ENCODE peak calls at places on chromosome 1, in seven cellular contexts. One of them, this sample, is unnamed.

GRCh38 chr1:27487927-27488522 is 1.9 kb downstream of the WASF2 start:
- DNase-seq in heart right ventricle: no peak
- DNase-seq in colonic mucosa: no peak
- DNase-seq in NCI-H146: no peak
- DNase-seq in choroid plexus epithelial cell: peak
- DNase-seq in GM06990: no peak
- DNase-seq in anterior cingulate cortex: no peak
- DNase-seq in this sample: no peak

GRCh38 chr1:231724876-231725647 is 98.5 kb downstream of the DISC1 start:
- DNase-seq in heart right ventricle: no peak
- DNase-seq in colonic mucosa: peak
- DNase-seq in NCI-H146: peak
- DNase-seq in choroid plexus epithelial cell: peak
- DNase-seq in GM06990: no peak
- DNase-seq in anterior cingulate cortex: peak
- DNase-seq in this sample: no peak

GRCh38 chr1:16139473-16139962 is 16.4 kb downstream of the EPHA2 start:
- DNase-seq in heart right ventricle: no peak
- DNase-seq in colonic mucosa: no peak
- DNase-seq in NCI-H146: no peak
- DNase-seq in choroid plexus epithelial cell: peak
- DNase-seq in GM06990: no peak
- DNase-seq in anterior cingulate cortex: no peak
- DNase-seq in this sample: no peak

GRCh38 chr1:17031436-17031835 is 19.7 kb upstream of the ATP13A2 start:
- DNase-seq in heart right ventricle: no peak
- DNase-seq in colonic mucosa: no peak
- DNase-seq in NCI-H146: no peak
- DNase-seq in choroid plexus epithelial cell: no peak
- DNase-seq in GM06990: no peak
- DNase-seq in anterior cingulate cortex: no peak
- DNase-seq in this sample: no peak

GRCh38 chr1:232428781-232429530 is 201.0 kb downstream of the SIPA1L2 start:
- DNase-seq in heart right ventricle: no peak
- DNase-seq in colonic mucosa: no peak
- DNase-seq in NCI-H146: peak
- DNase-seq in choroid plexus epithelial cell: peak
- DNase-seq in GM06990: no peak
- DNase-seq in anterior cingulate cortex: no peak
- DNase-seq in this sample: no peak

GRCh38 chr1:229694053-229694693 is 68.1 kb downstream of the URB2 start:
- DNase-seq in heart right ventricle: peak
- DNase-seq in colonic mucosa: peak
- DNase-seq in NCI-H146: peak
- DNase-seq in choroid plexus epithelial cell: peak
- DNase-seq in GM06990: no peak
- DNase-seq in anterior cingulate cortex: peak
- DNase-seq in this sample: peak

GRCh38 chr1:201495447-201496295 is 11.3 kb downstream of the CSRP1 start:
- DNase-seq in heart right ventricle: peak
- DNase-seq in colonic mucosa: peak
- DNase-seq in NCI-H146: peak
- DNase-seq in choroid plexus epithelial cell: peak
- DNase-seq in GM06990: no peak
- DNase-seq in anterior cingulate cortex: peak
- DNase-seq in this sample: peak

GRCh38 chr1:65207317-65207716 is 59.3 kb downstream of the AK4 start:
- DNase-seq in heart right ventricle: no peak
- DNase-seq in colonic mucosa: no peak
- DNase-seq in NCI-H146: no peak
- DNase-seq in choroid plexus epithelial cell: peak
- DNase-seq in GM06990: no peak
- DNase-seq in anterior cingulate cortex: no peak
- DNase-seq in this sample: no peak

GRCh38 chr1:246008256-246008901 is 498.7 kb downstream of the SMYD3 start:
- DNase-seq in heart right ventricle: no peak
- DNase-seq in colonic mucosa: no peak
- DNase-seq in NCI-H146: peak
- DNase-seq in choroid plexus epithelial cell: no peak
- DNase-seq in GM06990: no peak
- DNase-seq in anterior cingulate cortex: peak
- DNase-seq in this sample: no peak

GRCh38 chr1:198929961-198930599 is 291.2 kb downstream of the PTPRC start:
- DNase-seq in heart right ventricle: no peak
- DNase-seq in colonic mucosa: no peak
- DNase-seq in NCI-H146: no peak
- DNase-seq in choroid plexus epithelial cell: peak
- DNase-seq in GM06990: no peak
- DNase-seq in anterior cingulate cortex: no peak
- DNase-seq in this sample: no peak

GRCh38 chr1:51789342-51789741 is 89.2 kb downstream of the NRDC start:
- DNase-seq in heart right ventricle: no peak
- DNase-seq in colonic mucosa: no peak
- DNase-seq in NCI-H146: no peak
- DNase-seq in choroid plexus epithelial cell: no peak
- DNase-seq in GM06990: no peak
- DNase-seq in anterior cingulate cortex: no peak
- DNase-seq in this sample: no peak

GRCh38 chr1:41856361-41857285 is 62.1 kb downstream of the HIVEP3 start:
- DNase-seq in heart right ventricle: no peak
- DNase-seq in colonic mucosa: no peak
- DNase-seq in NCI-H146: no peak
- DNase-seq in choroid plexus epithelial cell: peak
- DNase-seq in GM06990: no peak
- DNase-seq in anterior cingulate cortex: no peak
- DNase-seq in this sample: no peak

GRCh38 chr1:2438038-2438437 is 25.7 kb upstream of the PEX10 start:
- DNase-seq in heart right ventricle: no peak
- DNase-seq in colonic mucosa: peak
- DNase-seq in NCI-H146: no peak
- DNase-seq in choroid plexus epithelial cell: no peak
- DNase-seq in GM06990: no peak
- DNase-seq in anterior cingulate cortex: no peak
- DNase-seq in this sample: no peak

GRCh38 chr1:168390261-168390660 is 109.6 kb downstream of the TBX19 start:
- DNase-seq in heart right ventricle: no peak
- DNase-seq in colonic mucosa: no peak
- DNase-seq in NCI-H146: no peak
- DNase-seq in choroid plexus epithelial cell: no peak
- DNase-seq in GM06990: no peak
- DNase-seq in anterior cingulate cortex: no peak
- DNase-seq in this sample: no peak

GRCh38 chr1:84763912-84764675 is 73.8 kb upstream of the SSX2IP start:
- DNase-seq in heart right ventricle: no peak
- DNase-seq in colonic mucosa: no peak
- DNase-seq in NCI-H146: no peak
- DNase-seq in choroid plexus epithelial cell: no peak
- DNase-seq in GM06990: no peak
- DNase-seq in anterior cingulate cortex: no peak
- DNase-seq in this sample: no peak

GRCh38 chr1:36136535-36136934 is 11.5 kb upstream of the COL8A2 start:
- DNase-seq in heart right ventricle: no peak
- DNase-seq in colonic mucosa: no peak
- DNase-seq in NCI-H146: no peak
- DNase-seq in choroid plexus epithelial cell: peak
- DNase-seq in GM06990: no peak
- DNase-seq in anterior cingulate cortex: no peak
- DNase-seq in this sample: no peak

GRCh38 chr1:113094506-113094905 is 21.5 kb downstream of the LRIG2 start:
- DNase-seq in heart right ventricle: no peak
- DNase-seq in colonic mucosa: no peak
- DNase-seq in NCI-H146: no peak
- DNase-seq in choroid plexus epithelial cell: no peak
- DNase-seq in GM06990: no peak
- DNase-seq in anterior cingulate cortex: no peak
- DNase-seq in this sample: no peak

GRCh38 chr1:210232524-210233215 is at the start of gene SERTAD4:
- DNase-seq in heart right ventricle: peak
- DNase-seq in colonic mucosa: peak
- DNase-seq in NCI-H146: peak
- DNase-seq in choroid plexus epithelial cell: peak
- DNase-seq in GM06990: no peak
- DNase-seq in anterior cingulate cortex: peak
- DNase-seq in this sample: peak

GRCh38 chr1:155207578-155208405 is at the start of gene THBS3:
- DNase-seq in heart right ventricle: peak
- DNase-seq in colonic mucosa: peak
- DNase-seq in NCI-H146: peak
- DNase-seq in choroid plexus epithelial cell: peak
- DNase-seq in GM06990: no peak
- DNase-seq in anterior cingulate cortex: peak
- DNase-seq in this sample: peak

GRCh38 chr1:167670563-167670962 is 40.5 kb downstream of the RCSD1 start:
- DNase-seq in heart right ventricle: no peak
- DNase-seq in colonic mucosa: no peak
- DNase-seq in NCI-H146: no peak
- DNase-seq in choroid plexus epithelial cell: no peak
- DNase-seq in GM06990: no peak
- DNase-seq in anterior cingulate cortex: no peak
- DNase-seq in this sample: no peak

GRCh38 chr1:53060580-53060979 is 1.4 kb upstream of the PODN start:
- DNase-seq in heart right ventricle: no peak
- DNase-seq in colonic mucosa: no peak
- DNase-seq in NCI-H146: no peak
- DNase-seq in choroid plexus epithelial cell: peak
- DNase-seq in GM06990: no peak
- DNase-seq in anterior cingulate cortex: no peak
- DNase-seq in this sample: no peak

GRCh38 chr1:210582186-210582981 is 253.7 kb downstream of the HHAT start:
- DNase-seq in heart right ventricle: no peak
- DNase-seq in colonic mucosa: no peak
- DNase-seq in NCI-H146: no peak
- DNase-seq in choroid plexus epithelial cell: no peak
- DNase-seq in GM06990: no peak
- DNase-seq in anterior cingulate cortex: no peak
- DNase-seq in this sample: no peak

GRCh38 chr1:47992720-47993119 is 4.5 kb downstream of the TRABD2B start:
- DNase-seq in heart right ventricle: peak
- DNase-seq in colonic mucosa: no peak
- DNase-seq in NCI-H146: no peak
- DNase-seq in choroid plexus epithelial cell: peak
- DNase-seq in GM06990: no peak
- DNase-seq in anterior cingulate cortex: no peak
- DNase-seq in this sample: no peak

GRCh38 chr1:109783436-109783835 is 19.7 kb upstream of the EPS8L3 start:
- DNase-seq in heart right ventricle: peak
- DNase-seq in colonic mucosa: no peak
- DNase-seq in NCI-H146: no peak
- DNase-seq in choroid plexus epithelial cell: peak
- DNase-seq in GM06990: no peak
- DNase-seq in anterior cingulate cortex: no peak
- DNase-seq in this sample: no peak

GRCh38 chr1:67281246-67281645 is 26.4 kb upstream of the IL12RB2 start:
- DNase-seq in heart right ventricle: no peak
- DNase-seq in colonic mucosa: no peak
- DNase-seq in NCI-H146: no peak
- DNase-seq in choroid plexus epithelial cell: no peak
- DNase-seq in GM06990: no peak
- DNase-seq in anterior cingulate cortex: no peak
- DNase-seq in this sample: no peak

GRCh38 chr1:19764848-19765247 is 34.9 kb downstream of the TMCO4 start:
- DNase-seq in heart right ventricle: no peak
- DNase-seq in colonic mucosa: no peak
- DNase-seq in NCI-H146: no peak
- DNase-seq in choroid plexus epithelial cell: peak
- DNase-seq in GM06990: no peak
- DNase-seq in anterior cingulate cortex: no peak
- DNase-seq in this sample: no peak

GRCh38 chr1:222592171-222592570 is 2.4 kb upstream of the TAF1A start:
- DNase-seq in heart right ventricle: no peak
- DNase-seq in colonic mucosa: no peak
- DNase-seq in NCI-H146: no peak
- DNase-seq in choroid plexus epithelial cell: peak
- DNase-seq in GM06990: no peak
- DNase-seq in anterior cingulate cortex: no peak
- DNase-seq in this sample: no peak

GRCh38 chr1:112673589-112674439 is 645 bp upstream of the MOV10 start:
- DNase-seq in heart right ventricle: no peak
- DNase-seq in colonic mucosa: no peak
- DNase-seq in NCI-H146: peak
- DNase-seq in choroid plexus epithelial cell: peak
- DNase-seq in GM06990: no peak
- DNase-seq in anterior cingulate cortex: peak
- DNase-seq in this sample: no peak

GRCh38 chr1:50605186-50605875 is 182.1 kb upstream of the DMRTA2 start:
- DNase-seq in heart right ventricle: no peak
- DNase-seq in colonic mucosa: peak
- DNase-seq in NCI-H146: peak
- DNase-seq in choroid plexus epithelial cell: peak
- DNase-seq in GM06990: no peak
- DNase-seq in anterior cingulate cortex: no peak
- DNase-seq in this sample: no peak

GRCh38 chr1:153946622-153947246 is at the start of gene DENND4B:
- DNase-seq in heart right ventricle: peak
- DNase-seq in colonic mucosa: peak
- DNase-seq in NCI-H146: peak
- DNase-seq in choroid plexus epithelial cell: peak
- DNase-seq in GM06990: peak
- DNase-seq in anterior cingulate cortex: peak
- DNase-seq in this sample: peak